ENCODE peak calls at places on chromosomes 6 and 20, in eight cellular contexts. C, S, E, U, X, J, Z and L are unnamed samples.
A peak's percentile ranks its signal among the peaks of the same experiment; 100 is the strongest.

GRCh38 chr6:111087871-111088667 is 766 bp downstream of the SLC16A10 start:
- DNase-seq in E (no peak), S (peak; percentile 10), C (no peak), U (peak; percentile 19), X (peak; percentile 55), J (peak; percentile 11), Z (no peak), L (no peak)

GRCh38 chr6:144683216-144684070 is 398.3 kb downstream of the UTRN start:
- DNase-seq in C (no peak), U (no peak), J (peak; percentile 11), S (no peak), E (no peak), Z (no peak), X (no peak), L (peak; percentile 17)

GRCh38 chr20:56974499-56975250 is 291.8 kb downstream of the BMP7 start:
- DNase-seq in S (peak; percentile 47), Z (no peak), U (peak; percentile 81), C (peak; percentile 66), E (no peak), J (peak; percentile 42), X (peak; percentile 37), L (peak; percentile 52)

GRCh38 chr6:89984926-89985743 is 90.9 kb downstream of the GJA10 start:
- DNase-seq in Z (no peak), E (peak; percentile 89), C (peak; percentile 73), U (peak; percentile 75), S (no peak), J (peak; percentile 80), X (peak; percentile 53), L (no peak)

GRCh38 chr6:48835421-48835958 is 627.6 kb downstream of the MMUT start:
- DNase-seq in X (no peak), U (no peak), S (no peak), E (no peak), Z (no peak), J (peak; percentile 3), C (no peak), L (no peak)

GRCh38 chr6:3706547-3707467 is 44.7 kb downstream of the PXDC1 start:
- DNase-seq in U (no peak), Z (no peak), S (no peak), C (no peak), E (no peak), X (no peak), J (no peak), L (no peak)

GRCh38 chr6:118743744-118744143 is 92.4 kb upstream of the CEP85L start:
- DNase-seq in E (no peak), C (peak; percentile 58), S (no peak), J (peak; percentile 63), X (no peak), Z (no peak), U (no peak), L (no peak)

GRCh38 chr6:146871613-146872465 is 273.1 kb downstream of the ADGB start:
- DNase-seq in J (peak; percentile 81), E (no peak), C (peak; percentile 68), X (no peak), S (no peak), U (no peak), Z (no peak), L (no peak)

GRCh38 chr6:144870796-144871195 is 585.7 kb downstream of the UTRN start:
- DNase-seq in S (no peak), E (no peak), X (no peak), J (no peak), C (no peak), U (no peak), Z (no peak), L (no peak)

GRCh38 chr20:43838703-43839060 is 76.0 kb upstream of the TOX2 start:
- DNase-seq in C (no peak), Z (no peak), J (no peak), U (no peak), X (no peak), E (no peak), S (no peak), L (no peak)

GRCh38 chr6:142716097-142716496 is 228.9 kb downstream of the HIVEP2 start:
- DNase-seq in U (no peak), J (no peak), X (no peak), E (no peak), S (no peak), C (no peak), Z (no peak), L (no peak)

GRCh38 chr6:52975580-52975979 is 19.5 kb downstream of the GSTA4 start:
- DNase-seq in X (no peak), J (no peak), E (no peak), U (no peak), Z (no peak), C (peak; percentile 14), S (no peak), L (peak; percentile 42)

GRCh38 chr20:23094927-23095326 is 8.8 kb upstream of the CD93 start:
- DNase-seq in J (peak; percentile 5), U (no peak), Z (no peak), X (no peak), S (no peak), E (no peak), C (no peak), L (no peak)

DNA sequence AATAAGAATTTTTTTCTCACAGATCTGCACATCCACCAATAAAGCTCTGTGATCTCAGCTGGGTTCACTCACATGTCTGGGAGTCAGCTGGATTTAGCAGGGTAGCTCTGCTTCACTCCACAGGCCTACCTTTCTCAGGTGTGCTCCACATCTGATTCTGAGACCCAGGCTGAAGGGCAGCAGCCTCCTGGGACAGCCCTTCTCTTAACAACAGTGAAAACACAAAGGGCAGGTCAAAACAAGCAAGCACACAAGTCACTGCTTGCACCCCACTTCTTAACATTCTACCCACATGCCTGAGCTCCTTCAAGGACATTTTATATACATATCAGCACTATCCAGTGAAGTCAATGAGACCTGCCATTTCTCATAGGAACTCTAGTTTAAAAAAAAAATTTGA is 96.0 kb upstream of the MAP3K4 start:
- DNase-seq in C (no peak), E (no peak), X (no peak), Z (no peak), U (no peak), S (no peak), J (no peak), L (no peak)
- TF ChIP-seq CTCF in C (no peak), E (no peak), X (no peak), Z (no peak), U (no peak), S (no peak), J (no peak), L (no peak)

DNA sequence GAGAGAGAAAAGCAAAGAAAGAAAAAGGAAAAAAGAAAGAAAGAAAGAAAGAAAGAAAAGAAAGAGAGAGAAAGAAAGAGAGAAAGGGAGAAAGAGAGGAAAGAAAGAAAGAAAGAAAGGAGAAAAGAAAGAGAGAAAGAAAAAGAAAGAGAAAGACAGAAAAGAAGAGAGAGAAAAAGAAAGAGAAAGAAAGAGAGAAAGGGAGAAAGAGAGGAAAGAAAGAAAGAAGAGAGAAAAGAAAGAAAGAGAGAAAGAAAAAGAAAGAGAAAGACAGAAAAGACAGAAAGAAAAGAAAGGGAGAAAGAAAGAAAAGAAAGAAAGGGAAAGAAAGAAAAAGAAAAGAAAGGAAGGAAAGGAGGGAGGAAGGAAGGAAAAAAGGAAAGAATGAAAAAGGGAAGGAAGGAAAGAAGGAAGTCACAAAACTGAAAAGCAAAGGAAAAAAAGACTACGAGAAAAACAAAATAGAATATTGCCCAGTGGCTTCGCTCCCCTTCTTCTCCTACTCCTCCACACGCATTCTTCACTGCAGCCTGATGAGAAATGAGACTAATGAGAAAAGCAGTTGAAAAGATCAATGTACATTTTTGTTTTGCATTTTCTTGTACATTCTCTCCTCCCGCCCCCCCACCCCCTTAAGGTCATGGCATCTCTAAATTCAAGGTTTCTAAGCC is 170.0 kb downstream of the SOD2 start:
- DNase-seq in X (no peak), S (no peak), C (no peak), Z (no peak), E (no peak), U (no peak), J (no peak), L (no peak)
- TF ChIP-seq CTCF in X (no peak), S (no peak), C (no peak), Z (no peak), E (no peak), U (no peak), J (no peak), L (no peak)

DNA sequence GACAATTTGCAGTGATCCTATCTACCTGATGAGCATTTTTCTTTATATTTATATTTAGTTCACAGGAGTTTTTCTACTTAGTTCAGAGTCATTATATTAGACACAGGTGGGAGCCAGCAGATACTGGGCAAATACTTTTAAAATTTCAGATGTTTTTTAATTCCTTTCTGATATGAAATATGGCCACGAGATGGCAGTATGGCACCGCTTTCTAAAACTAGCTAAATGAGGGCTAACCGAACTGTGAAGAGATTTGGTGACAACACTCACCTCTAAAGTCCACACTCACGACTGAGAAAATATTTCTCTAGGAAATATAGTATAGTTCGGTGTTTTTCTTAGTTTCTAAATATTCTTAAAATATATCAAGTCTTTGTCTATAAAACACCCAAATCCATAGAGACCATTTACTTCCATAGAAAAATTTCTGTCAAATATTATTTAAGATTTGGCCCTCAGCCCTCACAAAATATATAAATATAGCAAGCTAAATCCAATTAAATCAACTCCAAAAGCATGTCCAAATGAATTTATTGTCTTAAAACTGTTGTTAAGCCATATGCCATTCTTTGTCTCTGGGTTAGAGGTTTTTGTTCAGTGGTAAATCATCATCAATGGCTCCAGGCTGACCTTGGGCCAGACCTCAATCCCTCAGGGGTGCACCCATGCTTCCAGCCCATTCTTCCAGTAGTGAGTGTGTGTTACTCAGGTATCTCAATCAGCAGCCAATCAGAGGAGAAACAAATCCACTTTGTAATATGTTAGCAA is 63.6 kb downstream of the HUS1B start:
- DNase-seq in S (peak; percentile 44), C (peak; percentile 67), U (peak; percentile 46), E (peak; percentile 44), J (peak; percentile 43), Z (no peak), X (peak; percentile 67), L (peak; percentile 44)
- TF ChIP-seq CTCF in S (peak; percentile 49), C (peak; percentile 49), U (peak; percentile 79), E (peak; percentile 76), J (peak; percentile 49), Z (peak; percentile 34), X (peak; percentile 66), L (peak; percentile 91)

GRCh38 chr20:64129146-64129782 is 21.9 kb upstream of the NPBWR2 start:
- DNase-seq in C (no peak), U (no peak), E (peak; percentile 8), Z (no peak), S (no peak), X (no peak), J (no peak), L (no peak)

GRCh38 chr20:64133951-64134407 is 26.6 kb upstream of the NPBWR2 start:
- DNase-seq in J (no peak), Z (no peak), C (no peak), X (no peak), E (no peak), U (peak; percentile 28), S (no peak), L (no peak)

GRCh38 chr20:64130876-64131275 is 23.5 kb upstream of the NPBWR2 start:
- DNase-seq in X (no peak), J (no peak), Z (no peak), C (no peak), U (peak; percentile 3), S (no peak), E (peak; percentile 5), L (no peak)

GRCh38 chr20:64130271-64130670 is 22.9 kb upstream of the NPBWR2 start:
- DNase-seq in J (no peak), Z (no peak), E (peak; percentile 3), U (peak; percentile 3), S (no peak), C (no peak), X (no peak), L (no peak)

GRCh38 chr20:64131406-64131805 is 24.0 kb upstream of the NPBWR2 start:
- DNase-seq in S (no peak), Z (no peak), C (no peak), E (peak; percentile 11), X (peak; percentile 11), U (peak; percentile 18), J (no peak), L (peak; percentile 11)
- TF ChIP-seq CTCF in S (peak; percentile 40), Z (no peak), C (peak; percentile 37), E (no peak), X (peak; percentile 11), U (no peak), J (peak; percentile 4), L (peak; percentile 60)